ENCODE peak calls at places on chromosomes 1 and 21, in nine cellular contexts. D is A549, U is fibroblast of mammary gland, Y is breast epithelium, R is lower leg skin, I is WERI-Rb-1, J is choroid plexus epithelial cell, W is WTC11, V is fibroblast of lung. Z is an unnamed sample.

GRCh38 chr1:67230539-67230938 is 64.3 kb downstream of the IL23R start:
- DNase-seq in D (no peak), U (no peak), Y (no peak), R (no peak), I (no peak), J (no peak), W (no peak), V (no peak), Z (no peak)

GRCh38 chr1:8094481-8095241 is 68.6 kb upstream of the ERRFI1 start:
- DNase-seq in D (no peak), U (peak; percentile 96), Y (no peak), R (no peak), I (no peak), J (peak; percentile 95), W (no peak), V (peak; percentile 88), Z (no peak)

GRCh38 chr21:34129971-34130597 is 56.7 kb downstream of the MRPS6 start:
- DNase-seq in D (no peak), U (peak; percentile 11), Y (no peak), R (no peak), I (no peak), J (peak; percentile 55), W (no peak), V (peak; percentile 47), Z (no peak)

GRCh38 chr1:199041173-199041914 is 402.5 kb downstream of the PTPRC start:
- DNase-seq in D (no peak), U (no peak), Y (no peak), R (no peak), I (no peak), J (peak; percentile 48), W (no peak), V (peak; percentile 66), Z (peak; percentile 82)

GRCh38 chr1:30427545-30427944 is 295.8 kb downstream of the MATN1 start:
- DNase-seq in D (no peak), U (no peak), Y (no peak), R (no peak), I (no peak), J (no peak), W (no peak), V (no peak), Z (no peak)

GRCh38 chr1:234607091-234608025 is 2.6 kb downstream of the IRF2BP2 start:
- DNase-seq in D (no peak), U (peak; percentile 44), Y (no peak), R (peak; percentile 87), I (peak; percentile 75), J (no peak), W (peak; percentile 17), V (peak; percentile 43), Z (no peak)

GRCh38 chr1:6347641-6348487 is 45.7 kb downstream of the ACOT7 start:
- DNase-seq in D (peak; percentile 41), U (peak; percentile 21), Y (no peak), R (no peak), I (peak; percentile 69), J (peak; percentile 48), W (peak; percentile 74), V (peak; percentile 41), Z (no peak)

GRCh38 chr1:246726255-246726679 is 2.1 kb downstream of the SCCPDH start:
- DNase-seq in D (no peak), U (no peak), Y (no peak), R (no peak), I (no peak), J (no peak), W (no peak), V (no peak), Z (no peak)

GRCh38 chr1:36988741-36989193 is 45.5 kb downstream of the GRIK3 start:
- DNase-seq in D (no peak), U (no peak), Y (no peak), R (no peak), I (no peak), J (no peak), W (no peak), V (no peak), Z (no peak)

GRCh38 chr1:46525253-46525983 is 26.0 kb downstream of the KNCN start:
- DNase-seq in D (no peak), U (no peak), Y (no peak), R (no peak), I (peak; percentile 84), J (no peak), W (no peak), V (no peak), Z (no peak)

GRCh38 chr1:211762206-211762605 is 68.4 kb downstream of the LPGAT1 start:
- DNase-seq in D (no peak), U (no peak), Y (no peak), R (no peak), I (peak; percentile 75), J (no peak), W (no peak), V (no peak), Z (no peak)

GRCh38 chr1:116062201-116062600 is 49.0 kb upstream of the MAB21L3 start:
- DNase-seq in D (no peak), U (peak; percentile 45), Y (no peak), R (no peak), I (no peak), J (no peak), W (no peak), V (no peak), Z (no peak)

GRCh38 chr1:200877839-200878551 is 5.2 kb downstream of the GPR25 start:
- DNase-seq in D (no peak), U (no peak), Y (no peak), R (peak; percentile 54), I (peak; percentile 33), J (no peak), W (no peak), V (no peak), Z (no peak)

GRCh38 chr1:228317411-228317828 is 89.2 kb downstream of the TRIM11 start:
- DNase-seq in D (no peak), U (no peak), Y (no peak), R (peak; percentile 78), I (no peak), J (no peak), W (no peak), V (no peak), Z (no peak)

GRCh38 chr1:80113168-80114038 is 1106.9 kb upstream of the ADGRL4 start:
- DNase-seq in D (no peak), U (no peak), Y (no peak), R (no peak), I (no peak), J (no peak), W (no peak), V (no peak), Z (no peak)

GRCh38 chr1:29259802-29260441 is 23.6 kb downstream of the PTPRU start:
- DNase-seq in D (no peak), U (no peak), Y (no peak), R (no peak), I (no peak), J (peak; percentile 31), W (peak; percentile 77), V (peak; percentile 57), Z (no peak)

GRCh38 chr1:34108711-34109110 is 56.3 kb downstream of the CSMD2 start:
- DNase-seq in D (no peak), U (no peak), Y (no peak), R (no peak), I (no peak), J (no peak), W (no peak), V (no peak), Z (no peak)

GRCh38 chr1:1598051-1598719 is 1.8 kb downstream of the FNDC10 start:
- DNase-seq in D (no peak), U (no peak), Y (no peak), R (peak; percentile 84), I (no peak), J (no peak), W (no peak), V (no peak), Z (no peak)

GRCh38 chr1:10444795-10445397 is 4.9 kb upstream of the CORT start:
- DNase-seq in D (no peak), U (no peak), Y (no peak), R (no peak), I (no peak), J (no peak), W (no peak), V (no peak), Z (no peak)

GRCh38 chr1:13573586-13573985 is 10.0 kb upstream of the PDPN start:
- DNase-seq in D (no peak), U (no peak), Y (no peak), R (peak; percentile 64), I (no peak), J (no peak), W (no peak), V (no peak), Z (no peak)

DNA sequence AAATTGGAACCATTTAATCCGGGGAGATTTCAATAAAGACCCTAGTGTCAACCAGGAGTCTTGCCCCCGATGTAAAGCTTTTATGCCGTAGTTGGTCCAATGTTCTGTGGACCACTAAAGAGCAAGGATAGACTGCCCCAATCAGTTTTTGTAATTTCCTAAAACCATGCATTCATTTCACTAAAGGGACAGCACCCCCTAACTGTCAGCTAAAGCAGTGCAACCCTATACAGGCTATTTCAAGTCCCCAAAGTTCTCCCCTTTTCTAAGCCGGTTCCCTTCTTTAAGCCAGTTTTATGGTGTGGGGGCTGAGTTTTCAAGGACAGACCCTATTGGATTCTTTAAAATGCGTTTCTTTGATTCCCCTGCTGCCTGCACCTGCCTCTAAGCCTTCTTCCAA is 12.7 kb upstream of the PDPN start:
- DNase-seq in D (no peak), U (no peak), Y (no peak), R (peak; percentile 3), I (no peak), J (peak; percentile 12), W (no peak), V (no peak), Z (peak; percentile 1)
- TF ChIP-seq CTCF in D (no peak), U (peak; percentile 51), Y (no peak), R (no peak), I (peak; percentile 67), J (peak; percentile 46), W (peak; percentile 56), V (no peak), Z (peak; percentile 72)

GRCh38 chr1:70034403-70034802 is 171.0 kb downstream of the LRRC40 start:
- DNase-seq in D (no peak), U (peak; percentile 80), Y (no peak), R (no peak), I (peak; percentile 54), J (peak; percentile 92), W (peak; percentile 54), V (peak; percentile 70), Z (no peak)
- TF ChIP-seq CTCF in D (no peak), U (peak; percentile 62), Y (no peak), R (no peak), I (peak; percentile 54), J (peak; percentile 85), W (no peak), V (peak; percentile 49), Z (no peak)

DNA sequence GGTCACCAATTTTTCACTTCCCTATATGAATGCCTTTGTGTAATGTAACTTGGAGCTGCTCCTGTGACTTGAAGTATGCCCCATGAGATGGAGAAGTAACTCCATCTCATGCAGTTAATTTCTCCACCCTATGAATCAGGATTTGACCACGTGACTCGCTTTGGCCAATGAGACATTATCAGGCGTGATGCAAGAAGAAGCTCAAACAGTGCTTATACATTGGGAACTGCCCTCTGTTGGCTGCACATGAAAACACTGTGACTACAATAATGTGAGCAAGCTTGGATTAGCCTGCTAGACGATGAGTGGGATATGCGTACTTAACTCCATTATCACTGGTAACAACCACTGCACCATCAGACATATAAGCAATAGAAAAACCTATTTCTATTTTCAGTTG is 684.4 kb downstream of the PLA2G4A start:
- DNase-seq in D (no peak), U (peak; percentile 2), Y (no peak), R (no peak), I (no peak), J (no peak), W (no peak), V (no peak), Z (no peak)
- TF ChIP-seq CTCF in D (no peak), U (no peak), Y (no peak), R (no peak), I (no peak), J (no peak), W (no peak), V (no peak), Z (no peak)

GRCh38 chr1:41687007-41687406 is 202.5 kb upstream of the EDN2 start:
- DNase-seq in D (no peak), U (no peak), Y (no peak), R (no peak), I (no peak), J (no peak), W (no peak), V (no peak), Z (no peak)
- TF ChIP-seq CTCF in D (no peak), U (no peak), Y (no peak), R (no peak), I (no peak), J (no peak), W (no peak), V (no peak), Z (no peak)

Z was measured in GM12864.